ENCODE peak calls at places on chromosomes 11 and 22, in four cellular contexts. S is GM13976, Q is mucosa of descending colon, H is mesothelial cell of epicardium. X is an unnamed sample.

GRCh38 chr11:21402274-21402673 is 732.9 kb downstream of the NELL1 start:
- DNase-seq in H (no peak), S (no peak), Q (no peak), X (no peak)

GRCh38 chr22:35205956-35206355 is 51.3 kb upstream of the HMGXB4 start:
- DNase-seq in S (no peak), Q (no peak), H (no peak), X (no peak)

GRCh38 chr11:120612363-120613263 is 101.1 kb downstream of the GRIK4 start:
- DNase-seq in H (no peak), S (peak), Q (peak), X (no peak)

GRCh38 chr22:38745676-38746460 is 9.9 kb downstream of the SUN2 start:
- DNase-seq in S (no peak), Q (peak), H (no peak), X (no peak)

GRCh38 chr11:88538088-88538487 is 200.6 kb upstream of the CTSC start:
- DNase-seq in H (no peak), Q (no peak), S (no peak), X (no peak)

GRCh38 chr22:37017356-37017755 is 1.9 kb downstream of the TST start:
- DNase-seq in Q (peak), H (no peak), S (no peak), X (no peak)

GRCh38 chr11:119377961-119378667 is 3.4 kb downstream of the USP2 start:
- DNase-seq in Q (no peak), S (peak), H (no peak), X (no peak)

GRCh38 chr11:112355726-112356125 is 95.1 kb upstream of the PLET1 start:
- DNase-seq in H (no peak), S (no peak), Q (peak), X (no peak)

GRCh38 chr22:17734197-17734596 is 40.1 kb downstream of the BID start:
- DNase-seq in Q (no peak), S (peak), H (no peak), X (no peak)

GRCh38 chr11:134949121-134949591 is 537.1 kb upstream of the B3GAT1 start:
- DNase-seq in S (no peak), Q (no peak), H (no peak), X (no peak)

GRCh38 chr11:39772525-39773137 is 1686.8 kb downstream of the LRRC4C start:
- DNase-seq in H (no peak), S (no peak), Q (no peak), X (no peak)

GRCh38 chr11:6225896-6226295 is 8.5 kb downstream of the FHIP1B start:
- DNase-seq in H (no peak), S (no peak), Q (peak), X (no peak)

GRCh38 chr11:12831471-12832202 is 157.4 kb downstream of the TEAD1 start:
- DNase-seq in Q (no peak), S (no peak), H (no peak), X (no peak)

GRCh38 chr11:68043349-68044144 is 4.7 kb downstream of the TCIRG1 start:
- DNase-seq in H (no peak), Q (no peak), S (no peak), X (peak)

GRCh38 chr11:117822031-117822521 is 2.5 kb downstream of the FXYD2 start:
- DNase-seq in S (peak), H (no peak), Q (peak), X (peak)

GRCh38 chr22:36419912-36420882 is 32.4 kb upstream of the MYH9 start:
- DNase-seq in S (no peak), Q (no peak), H (no peak), X (no peak)

GRCh38 chr11:111162306-111162705 is 83.2 kb upstream of the POU2AF2 start:
- DNase-seq in S (no peak), Q (no peak), H (no peak), X (no peak)

GRCh38 chr22:19995611-19996339 is 20.8 kb downstream of the ARVCF start:
- DNase-seq in Q (no peak), H (no peak), S (no peak), X (peak)

GRCh38 chr11:117492578-117493251 is 165.1 kb downstream of the CEP164 start:
- DNase-seq in Q (no peak), S (no peak), H (no peak), X (no peak)

GRCh38 chr11:69440876-69441275 is 40.6 kb upstream of the LINC01488 start:
- DNase-seq in Q (no peak), H (no peak), S (no peak), X (peak)

GRCh38 chr11:66881436-66881835 is 24.6 kb downstream of the LRFN4 start:
- DNase-seq in S (no peak), Q (no peak), H (no peak), X (no peak)

GRCh38 chr11:26649884-26650283 is 72.0 kb downstream of the SLC5A12 start:
- DNase-seq in S (peak), Q (peak), H (peak), X (no peak)

GRCh38 chr11:93921695-93922468 is 71.5 kb upstream of the VSTM5 start:
- DNase-seq in Q (peak), H (peak), S (peak), X (no peak)

GRCh38 chr11:125871391-125872137 is 15.9 kb upstream of the HYLS1 start:
- DNase-seq in H (no peak), S (no peak), Q (no peak), X (no peak)

GRCh38 chr11:2511421-2512369 is 66.9 kb downstream of the KCNQ1 start:
- DNase-seq in S (peak), H (peak), Q (no peak), X (peak)

GRCh38 chr11:129323896-129324522 is 51.6 kb upstream of the BARX2 start:
- DNase-seq in H (no peak), Q (no peak), S (no peak), X (no peak)

GRCh38 chr11:69567951-69568808 is 72.8 kb upstream of the CCND1 start:
- DNase-seq in S (no peak), H (peak), Q (no peak), X (no peak)

GRCh38 chr11:46200537-46201281 is 76.8 kb upstream of the CREB3L1 start:
- DNase-seq in S (no peak), Q (no peak), H (no peak), X (no peak)

GRCh38 chr11:85164743-85165142 is 462.4 kb downstream of the DLG2 start:
- DNase-seq in S (no peak), H (no peak), Q (no peak), X (no peak)

GRCh38 chr11:10490398-10491232 is 35.6 kb downstream of the AMPD3 start:
- DNase-seq in Q (peak), H (no peak), S (no peak), X (no peak)

GRCh38 chr11:116193321-116194114 is 579.3 kb downstream of the BUD13 start:
- DNase-seq in Q (peak), H (peak), S (no peak), X (no peak)

GRCh38 chr11:2180775-2181370 is 9.3 kb upstream of the TH start:
- DNase-seq in S (no peak), H (no peak), Q (no peak), X (no peak)

GRCh38 chr11:100789500-100789899 is 102.4 kb downstream of the ARHGAP42 start:
- DNase-seq in H (no peak), S (no peak), Q (peak), X (no peak)

GRCh38 chr11:73729594-73730206 is 31.2 kb downstream of the RAB6A start:
- DNase-seq in H (no peak), Q (no peak), S (no peak), X (no peak)
- TF ChIP-seq CTCF in H (peak), Q (no peak), S (no peak), X (peak)

DNA sequence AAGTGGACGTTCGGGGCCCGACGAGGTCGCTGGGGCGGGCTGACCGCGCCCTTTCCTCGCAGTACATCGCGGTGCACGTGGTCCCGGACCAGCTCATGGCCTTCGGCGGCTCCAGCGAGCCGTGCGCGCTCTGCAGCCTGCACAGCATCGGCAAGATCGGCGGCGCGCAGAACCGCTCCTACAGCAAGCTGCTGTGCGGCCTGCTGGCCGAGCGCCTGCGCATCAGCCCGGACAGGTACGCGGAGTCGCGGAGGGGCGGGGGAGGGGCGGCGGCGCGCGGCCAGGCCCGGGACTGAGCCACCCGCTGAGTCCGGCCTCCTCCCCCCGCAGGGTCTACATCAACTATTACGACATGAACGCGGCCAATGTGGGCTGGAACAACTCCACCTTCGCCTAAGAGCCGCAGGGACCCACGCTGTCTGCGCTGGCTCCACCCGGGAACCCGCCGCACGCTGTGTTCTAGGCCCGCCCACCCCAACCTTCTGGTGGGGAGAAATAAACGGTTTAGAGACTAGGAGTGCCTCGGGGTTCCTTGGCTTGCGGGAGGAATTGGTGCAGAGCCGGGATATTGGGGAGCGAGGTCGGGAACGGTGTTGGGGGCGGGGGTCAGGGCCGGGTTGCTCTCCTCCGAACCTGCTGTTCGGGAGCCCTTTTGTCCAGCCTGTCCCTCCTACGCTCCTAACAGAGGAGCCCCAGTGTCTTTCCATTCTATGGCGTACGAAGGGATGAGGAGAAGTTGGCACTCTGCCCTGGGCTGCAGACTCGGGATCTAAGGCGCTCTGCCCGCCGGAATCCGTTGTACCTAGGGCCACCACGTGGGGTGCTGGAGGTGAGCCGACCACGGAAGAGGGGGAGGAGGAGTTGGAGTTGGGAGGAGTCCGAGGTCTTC is 771 bp downstream of the MIF start:
- DNase-seq in H (peak), S (peak), Q (peak), X (no peak)
- TF ChIP-seq CTCF in H (peak), S (peak), Q (peak), X (peak)

GRCh38 chr11:8373519-8374432 is 110.1 kb upstream of the LMO1 start:
- DNase-seq in Q (no peak), H (no peak), S (no peak), X (peak)
- TF ChIP-seq CTCF in Q (no peak), H (no peak), S (no peak), X (no peak)

GRCh38 chr11:114168086-114168448 is 108.6 kb downstream of the ZBTB16 start:
- DNase-seq in H (no peak), Q (no peak), S (no peak), X (no peak)

GRCh38 chr11:114167355-114168085 is 108.0 kb downstream of the ZBTB16 start:
- DNase-seq in Q (no peak), S (no peak), H (no peak), X (no peak)

GRCh38 chr11:114168691-114169090 is 109.2 kb downstream of the ZBTB16 start:
- DNase-seq in Q (peak), S (no peak), H (no peak), X (no peak)

GRCh38 chr11:114170226-114170625 is 110.7 kb downstream of the ZBTB16 start:
- DNase-seq in S (no peak), H (no peak), Q (no peak), X (no peak)

DNA sequence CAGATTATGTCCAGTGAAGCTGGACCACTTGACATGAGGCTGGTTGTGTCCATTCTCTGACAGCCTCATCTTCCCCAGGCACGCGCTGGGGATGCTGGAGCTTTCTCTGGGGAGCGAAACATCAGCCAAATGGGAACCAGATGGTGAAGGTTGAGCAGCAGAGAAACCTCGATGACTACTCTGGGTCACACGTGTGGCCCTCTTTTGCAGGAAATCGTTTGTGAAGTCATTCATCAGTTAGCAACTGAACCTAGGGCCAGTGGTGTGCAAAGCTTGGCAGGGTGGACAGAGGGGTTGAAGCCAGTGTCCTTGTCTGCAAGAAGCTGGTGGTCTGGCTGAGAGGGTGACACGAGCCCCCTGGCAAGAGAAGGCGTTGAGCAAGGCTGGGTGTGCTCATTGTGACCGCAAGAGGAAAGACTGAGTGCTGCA is 109.8 kb downstream of the ZBTB16 start:
- DNase-seq in H (no peak), Q (no peak), S (no peak), X (no peak)
- TF ChIP-seq CTCF in H (no peak), Q (no peak), S (no peak), X (no peak)